ENCODE peak calls at places on chromosome 13, in six cellular contexts. S is Peyer's patch, V is lower leg skin, B is stomach, Z is spleen, I is tibial nerve. X is an unnamed sample.
A peak's percentile ranks its signal among the peaks of the same experiment; 100 is the strongest.

GRCh38 chr13:85528578-85529215 is 270.5 kb downstream of the SLITRK6 start:
- DNase-seq in S (no peak), B (no peak), I (no peak), V (no peak), Z (no peak), X (no peak)

GRCh38 chr13:110455941-110456340 is 105.6 kb downstream of the RAB20 start:
- DNase-seq in I (peak; percentile 71), Z (peak; percentile 94), V (peak; percentile 65), B (peak; percentile 84), S (peak; percentile 93), X (peak; percentile 82)

GRCh38 chr13:79382545-79383275 is 23.3 kb downstream of the RBM26 start:
- DNase-seq in S (no peak), V (no peak), Z (no peak), I (no peak), B (no peak), X (peak; percentile 14)

GRCh38 chr13:35724480-35724879 is 248.0 kb upstream of the MAB21L1 start:
- DNase-seq in V (no peak), Z (no peak), B (no peak), S (no peak), I (no peak), X (no peak)

GRCh38 chr13:98782654-98783053 is 30.2 kb upstream of the SLC15A1 start:
- DNase-seq in B (no peak), I (no peak), V (no peak), Z (no peak), S (peak; percentile 21), X (no peak)

GRCh38 chr13:97257800-97258799 is 36.0 kb downstream of the MBNL2 start:
- DNase-seq in Z (no peak), I (no peak), V (peak; percentile 61), B (no peak), S (no peak), X (peak; percentile 86)

GRCh38 chr13:98780972-98781869 is 28.7 kb upstream of the SLC15A1 start:
- DNase-seq in Z (no peak), B (no peak), V (no peak), I (no peak), S (peak; percentile 33), X (no peak)

GRCh38 chr13:36919833-36920611 is at the start of gene SMAD9:
- DNase-seq in Z (no peak), I (peak; percentile 70), B (peak; percentile 82), S (peak; percentile 61), V (peak; percentile 46), X (peak; percentile 72)

GRCh38 chr13:110155072-110155471 is 151.9 kb downstream of the COL4A1 start:
- DNase-seq in Z (no peak), S (no peak), B (no peak), I (no peak), V (no peak), X (no peak)

GRCh38 chr13:36758345-36758744 is 60.7 kb upstream of the RFXAP start:
- DNase-seq in B (peak; percentile 28), Z (no peak), I (no peak), V (no peak), S (no peak), X (peak; percentile 18)

GRCh38 chr13:40352807-40353562 is 313.5 kb downstream of the FOXO1 start:
- DNase-seq in V (peak; percentile 43), Z (no peak), S (no peak), B (no peak), I (no peak), X (no peak)

GRCh38 chr13:85473144-85473543 is 326.1 kb downstream of the SLITRK6 start:
- DNase-seq in V (no peak), I (no peak), S (no peak), B (no peak), Z (no peak), X (no peak)

GRCh38 chr13:80168089-80168850 is 172.7 kb downstream of the SPRY2 start:
- DNase-seq in Z (no peak), B (no peak), S (no peak), I (no peak), V (no peak), X (no peak)

GRCh38 chr13:39888865-39889810 is 233.7 kb downstream of the COG6 start:
- DNase-seq in V (no peak), S (no peak), I (no peak), Z (no peak), B (no peak), X (no peak)

GRCh38 chr13:102587916-102588315 is 8.9 kb upstream of the TPP2 start:
- DNase-seq in B (no peak), I (no peak), S (no peak), V (no peak), Z (no peak), X (no peak)

GRCh38 chr13:80337011-80337688 is 3.8 kb downstream of the SPRY2 start:
- DNase-seq in V (no peak), Z (no peak), S (no peak), I (no peak), B (no peak), X (no peak)

GRCh38 chr13:76795701-76796695 is 90.2 kb downstream of the KCTD12 start:
- DNase-seq in I (no peak), V (no peak), Z (no peak), S (no peak), B (no peak), X (no peak)

GRCh38 chr13:110425444-110425780 is 118.3 kb downstream of the COL4A2 start:
- DNase-seq in B (no peak), V (no peak), S (no peak), Z (no peak), I (no peak), X (no peak)

GRCh38 chr13:49561064-49561410 is 24.3 kb downstream of the RCBTB1 start:
- DNase-seq in B (no peak), S (no peak), V (no peak), Z (no peak), I (no peak), X (no peak)

GRCh38 chr13:30418075-30418715 is 4.1 kb upstream of the UBE2L5 start:
- DNase-seq in I (no peak), V (no peak), Z (no peak), S (no peak), B (no peak), X (no peak)

GRCh38 chr13:30418886-30419459 is 3.3 kb upstream of the UBE2L5 start:
- DNase-seq in B (no peak), I (no peak), V (no peak), Z (no peak), S (no peak), X (no peak)

GRCh38 chr13:30422056-30422914 is at the start of gene UBE2L5:
- DNase-seq in S (peak; percentile 86), Z (peak; percentile 96), B (peak; percentile 82), V (peak; percentile 70), I (peak; percentile 61), X (peak; percentile 68)

GRCh38 chr13:30423891-30424290 is 1.6 kb downstream of the UBE2L5 start:
- DNase-seq in S (no peak), Z (no peak), V (no peak), B (no peak), I (no peak), X (no peak)

GRCh38 chr13:30421093-30422055 is 919 bp upstream of the UBE2L5 start:
- DNase-seq in Z (peak; percentile 94), I (peak; percentile 76), B (peak; percentile 82), S (peak; percentile 82), V (peak; percentile 78), X (peak; percentile 21)
- TF ChIP-seq POLR2A in Z (peak; percentile 80), I (peak; percentile 43), B (no peak), S (peak; percentile 55), V (no peak), X (no peak)

GRCh38 chr13:59144700-59145099 is 1019.0 kb downstream of the DIAPH3 start:
- DNase-seq in Z (no peak), I (no peak), S (no peak), B (no peak), V (no peak), X (no peak)
- TF ChIP-seq POLR2A in Z (no peak), I (no peak), S (no peak), B (no peak), V (no peak), X (no peak)

DNA sequence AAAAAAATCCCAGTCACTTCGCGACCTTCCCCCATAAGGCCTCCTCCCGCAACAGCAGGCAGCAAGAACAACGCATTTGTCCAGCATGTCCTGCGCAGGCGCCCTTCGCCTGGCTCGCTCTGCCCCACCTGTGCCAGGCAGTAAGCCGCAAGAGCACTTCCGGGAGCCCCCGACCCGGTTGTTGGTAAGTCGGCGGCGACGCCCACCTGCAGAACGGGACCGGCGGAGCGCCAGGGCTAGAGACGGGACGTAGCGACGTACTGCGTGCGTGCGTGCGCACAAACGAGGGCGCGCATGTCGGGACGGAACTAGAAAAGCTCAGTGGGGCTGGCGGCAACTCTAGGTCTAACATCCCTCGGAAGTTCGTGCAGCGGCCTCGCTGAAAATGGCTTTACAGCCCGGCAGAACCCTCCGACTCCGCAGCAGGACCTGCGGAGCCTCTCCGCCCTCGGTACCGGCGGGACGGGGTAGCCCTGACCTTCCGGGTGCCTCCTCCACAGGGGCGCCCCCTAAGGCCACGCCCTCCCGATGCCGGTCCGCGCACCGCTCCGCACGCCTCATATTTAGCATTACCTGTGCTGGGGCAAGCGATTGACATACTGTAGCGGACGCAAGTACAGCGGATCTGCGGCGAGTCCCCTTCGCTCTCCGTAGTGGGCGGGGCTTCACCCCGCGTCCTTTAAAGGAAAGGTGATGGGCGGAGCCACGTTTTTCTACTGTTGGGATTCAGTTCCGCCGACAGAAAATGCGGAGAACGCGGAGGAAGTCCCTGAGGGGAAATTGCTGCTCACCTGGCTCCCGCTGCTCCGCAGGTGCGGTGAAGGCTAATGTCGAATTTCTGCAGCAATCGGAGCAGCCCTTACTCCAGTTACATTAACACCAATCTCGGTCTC is at the start of gene MTIF3:
- DNase-seq in Z (peak; percentile 99), V (peak; percentile 96), I (peak; percentile 89), S (peak; percentile 99), B (peak; percentile 97), X (peak; percentile 95)
- TF ChIP-seq POLR2A in Z (peak; percentile 41), V (no peak), I (peak; percentile 49), S (peak; percentile 90), B (no peak), X (peak; percentile 95)

GRCh38 chr13:51221674-51222509 is at the start of gene FAM124A:
- DNase-seq in B (peak; percentile 57), S (peak; percentile 58), I (no peak), Z (peak; percentile 82), V (no peak), X (peak; percentile 54)
- TF ChIP-seq POLR2A in B (no peak), S (no peak), I (no peak), Z (no peak), V (no peak), X (no peak)

GRCh38 chr13:28138756-28139470 is 568 bp downstream of the PAN3 start:
- DNase-seq in S (peak; percentile 93), I (peak; percentile 53), V (peak; percentile 84), Z (peak; percentile 96), B (peak; percentile 77), X (peak; percentile 88)
- TF ChIP-seq POLR2A in S (peak; percentile 49), I (no peak), V (no peak), Z (peak; percentile 43), B (no peak), X (peak; percentile 37)

DNA sequence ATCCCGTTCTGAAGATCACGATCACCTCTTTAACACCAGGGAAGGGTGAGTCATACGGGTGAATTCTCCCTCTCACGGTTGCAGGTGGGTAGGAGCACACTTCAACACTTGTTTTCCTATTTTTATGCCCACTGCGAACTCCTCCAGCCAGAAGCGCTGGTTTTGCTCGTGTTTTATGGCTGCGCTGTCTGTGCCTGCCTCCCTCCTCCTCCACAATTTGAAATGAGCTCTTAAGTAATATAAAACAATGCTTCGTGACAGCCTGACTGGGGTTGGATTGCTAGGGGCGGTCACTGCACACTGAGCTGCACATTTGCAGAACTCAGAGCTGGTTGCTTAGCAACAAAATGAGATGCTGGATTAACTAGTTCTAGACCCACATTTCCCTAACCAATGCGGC is 12.9 kb downstream of the CCDC70 start:
- DNase-seq in Z (no peak), B (no peak), I (no peak), S (no peak), V (no peak), X (no peak)
- TF ChIP-seq POLR2A in Z (no peak), B (no peak), I (no peak), S (no peak), V (no peak), X (no peak)

X was measured in erythroblast.